ENCODE peak calls at places on chromosomes 13 and 19, in five cellular contexts. X is NCI-H1092 treated with DMSO at 0.1 percent for 48 hours; C is stimulated activated CD4-positive, alpha-beta T cell treated with anti-CD3 and anti-CD28 coated beads, Interleukin-15, amount 100 ng/mL, for 1 hour; M is effector CD4-positive, alpha-beta T cell; A is frontal cortex. J is an unnamed sample.

GRCh38 chr13:110316196-110316595 is 9.1 kb downstream of the COL4A2 start:
- DNase-seq in X (no peak), A (no peak), M (no peak), C (no peak), J (no peak)

GRCh38 chr13:108357228-108357627 is 87.7 kb downstream of the TNFSF13B start:
- DNase-seq in M (no peak), C (no peak), A (no peak), X (no peak), J (no peak)

GRCh38 chr13:46663644-46664043 is 110.7 kb downstream of the LRCH1 start:
- DNase-seq in A (no peak), C (no peak), X (no peak), M (no peak), J (no peak)

GRCh38 chr19:51977346-51977745 is 9.3 kb downstream of the ZNF350 start:
- DNase-seq in X (no peak), A (no peak), M (no peak), C (no peak), J (no peak)

GRCh38 chr13:45199716-45200115 is 1.1 kb downstream of the KCTD4 start:
- DNase-seq in A (no peak), X (no peak), M (no peak), C (no peak), J (no peak)

GRCh38 chr13:27406178-27406939 is 18.1 kb upstream of the GTF3A start:
- DNase-seq in C (no peak), A (no peak), M (peak), X (peak), J (no peak)

GRCh38 chr13:114134111-114134943 is 1.9 kb upstream of the RASA3 start:
- DNase-seq in X (peak), C (no peak), A (no peak), M (peak), J (no peak)

GRCh38 chr13:33633701-33634525 is 184.0 kb upstream of the RFC3 start:
- DNase-seq in A (no peak), C (no peak), X (no peak), M (no peak), J (no peak)

GRCh38 chr19:2762783-2763496 is 20.1 kb downstream of the SGTA start:
- DNase-seq in M (no peak), X (no peak), C (no peak), A (no peak), J (no peak)

GRCh38 chr19:35592226-35592625 is 6.3 kb downstream of the PMIS2 start:
- DNase-seq in M (no peak), X (peak), C (no peak), A (no peak), J (no peak)

GRCh38 chr13:96629331-96629730 is 364.9 kb downstream of the OXGR1 start:
- DNase-seq in C (no peak), A (no peak), M (no peak), X (no peak), J (no peak)

GRCh38 chr13:96984061-96984508 is 10.2 kb downstream of the OXGR1 start:
- DNase-seq in C (no peak), M (no peak), X (no peak), A (no peak), J (no peak)

GRCh38 chr13:48595330-48596127 is 58.2 kb upstream of the CYSLTR2 start:
- DNase-seq in A (no peak), X (peak), M (peak), C (peak), J (no peak)

GRCh38 chr13:40668335-40668734 is 1.9 kb upstream of the FOXO1 start:
- DNase-seq in X (no peak), C (no peak), M (peak), A (no peak), J (no peak)

GRCh38 chr13:93409001-93409400 is 182.4 kb downstream of the GPC6 start:
- DNase-seq in A (no peak), X (no peak), M (no peak), C (no peak), J (no peak)

GRCh38 chr19:47226426-47227346 is 4.3 kb downstream of the BBC3 start:
- DNase-seq in A (peak), M (peak), C (no peak), X (no peak), J (peak)

GRCh38 chr13:110520431-110521295 is 40.9 kb downstream of the RAB20 start:
- DNase-seq in M (no peak), X (peak), A (peak), C (no peak), J (peak)

GRCh38 chr13:113928701-113929627 is 44.9 kb downstream of the C13orf46 start:
- DNase-seq in A (peak), C (no peak), M (no peak), X (peak), J (peak)

GRCh38 chr13:79387853-79388252 is 18.2 kb downstream of the RBM26 start:
- DNase-seq in C (no peak), X (no peak), A (no peak), M (no peak), J (no peak)

GRCh38 chr13:111399776-111400505 is 79.5 kb downstream of the TEX29 start:
- DNase-seq in A (no peak), C (no peak), X (no peak), M (no peak), J (no peak)

GRCh38 chr13:100881291-100881864 is 206.8 kb upstream of the TMTC4 start:
- DNase-seq in M (no peak), A (no peak), X (no peak), C (no peak), J (no peak)

GRCh38 chr13:45362939-45363338 is 22.0 kb upstream of the TPT1 start:
- DNase-seq in C (no peak), A (no peak), M (no peak), X (no peak), J (no peak)

GRCh38 chr19:18879579-18880373 is 16.2 kb downstream of the CERS1 start:
- DNase-seq in A (no peak), C (no peak), X (peak), M (no peak), J (no peak)

GRCh38 chr19:2645816-2646215 is 56.7 kb downstream of the GNG7 start:
- DNase-seq in A (no peak), X (no peak), M (no peak), C (no peak), J (no peak)

GRCh38 chr19:46288896-46289588 is 7.8 kb upstream of the HIF3A start:
- DNase-seq in M (no peak), C (no peak), X (no peak), A (no peak), J (no peak)